ENCODE peak calls at places on chromosomes 12 and 14, in four cellular contexts. T is cardiac fibroblast, M is progenitor cell of endocrine pancreas, P is GM12864. I is an unnamed sample.

GRCh38 chr12:121423682-121424631 is 24.0 kb downstream of the RNF34 start:
- DNase-seq in T (no peak), P (no peak), M (no peak), I (no peak)

GRCh38 chr14:90850487-90850886 is 34.3 kb upstream of the TTC7B start:
- DNase-seq in P (no peak), M (no peak), T (peak; percentile 83), I (no peak)

GRCh38 chr12:96194572-96194889 is 356 bp downstream of the ELK3 start:
- DNase-seq in P (no peak), M (no peak), T (no peak), I (peak; percentile 48)

GRCh38 chr12:24596768-24597388 is 352.0 kb downstream of the BCAT1 start:
- DNase-seq in M (no peak), T (peak; percentile 73), P (no peak), I (peak; percentile 20)

GRCh38 chr12:122318607-122319311 is 52.5 kb upstream of the VPS33A start:
- DNase-seq in T (peak; percentile 97), P (no peak), M (no peak), I (no peak)

GRCh38 chr14:41446008-41446407 is 160.7 kb upstream of the LRFN5 start:
- DNase-seq in P (no peak), T (no peak), M (no peak), I (no peak)

GRCh38 chr14:21072102-21072501 is 2.0 kb downstream of the ARHGEF40 start:
- DNase-seq in M (no peak), T (peak; percentile 90), P (no peak), I (no peak)

GRCh38 chr12:68538722-68539614 is 71.7 kb upstream of the RAP1B start:
- DNase-seq in P (no peak), T (peak; percentile 67), M (no peak), I (peak; percentile 32)

GRCh38 chr12:28222081-28222700 is 31.9 kb downstream of the CCDC91 start:
- DNase-seq in M (no peak), T (no peak), P (no peak), I (no peak)

GRCh38 chr12:99605-100004 is 33.0 kb downstream of the IQSEC3 start:
- DNase-seq in M (no peak), T (no peak), P (no peak), I (no peak)

GRCh38 chr14:61524211-61524806 is 171.0 kb upstream of the HIF1A start:
- DNase-seq in M (no peak), T (peak; percentile 95), P (no peak), I (no peak)

GRCh38 chr12:122875590-122876220 is 20.2 kb downstream of the VPS37B start:
- DNase-seq in T (no peak), M (no peak), P (no peak), I (peak; percentile 65)

GRCh38 chr14:104552738-104553125 is 26.8 kb upstream of the C14orf180 start:
- DNase-seq in P (no peak), T (no peak), M (no peak), I (no peak)

GRCh38 chr12:58007875-58008274 is 66.5 kb downstream of the ATP23 start:
- DNase-seq in T (no peak), P (no peak), M (no peak), I (no peak)

GRCh38 chr14:77204457-77204796 is 22.8 kb downstream of the TMEM63C start:
- DNase-seq in P (no peak), T (no peak), M (no peak), I (no peak)

GRCh38 chr12:94094700-94095099 is 53.7 kb upstream of the PLXNC1 start:
- DNase-seq in P (no peak), T (no peak), M (no peak), I (no peak)

GRCh38 chr14:74656964-74657363 is 44.9 kb upstream of the LTBP2 start:
- DNase-seq in P (no peak), T (no peak), M (no peak), I (no peak)

GRCh38 chr14:72301352-72301751 is 369.1 kb downstream of the RGS6 start:
- DNase-seq in M (no peak), P (no peak), T (no peak), I (no peak)

GRCh38 chr14:69366069-69366468 is 32.0 kb downstream of the ERH start:
- DNase-seq in T (no peak), M (no peak), P (no peak), I (no peak)

GRCh38 chr14:64800000-64800399 is 79.7 kb downstream of the SPTB start:
- DNase-seq in M (no peak), P (no peak), T (peak; percentile 63), I (no peak)

GRCh38 chr12:93573552-93574223 is 1.2 kb downstream of the SOCS2 start:
- DNase-seq in P (no peak), T (peak; percentile 60), M (no peak), I (no peak)

GRCh38 chr14:106841701-106842100 is 1315.3 kb downstream of the TMEM121 start:
- DNase-seq in M (no peak), T (peak; percentile 65), P (no peak), I (no peak)

GRCh38 chr14:68513137-68513536 is 279.7 kb downstream of the ZFP36L1 start:
- DNase-seq in M (no peak), P (no peak), T (no peak), I (no peak)

GRCh38 chr12:56645717-56646446 is at the start of gene ATP5F1B:
- DNase-seq in P (peak; percentile 100), M (peak; percentile 80), T (peak; percentile 100), I (peak; percentile 97)

GRCh38 chr12:75820848-75821578 is 210.6 kb downstream of the PHLDA1 start:
- DNase-seq in P (no peak), M (no peak), T (peak; percentile 93), I (no peak)

GRCh38 chr14:71487941-71488340 is 444.3 kb upstream of the RGS6 start:
- DNase-seq in P (no peak), T (peak; percentile 51), M (no peak), I (no peak)

GRCh38 chr12:39905152-39905551 is 200.7 kb downstream of the SLC2A13 start:
- DNase-seq in P (no peak), T (peak; percentile 39), M (no peak), I (no peak)

GRCh38 chr14:60331201-60332045 is 82.4 kb downstream of the PPM1A start:
- DNase-seq in P (peak; percentile 59), M (peak; percentile 80), T (peak; percentile 62), I (peak; percentile 71)

GRCh38 chr12:58347188-58347587 is 405.8 kb downstream of the ATP23 start:
- DNase-seq in M (no peak), T (no peak), P (no peak), I (no peak)

GRCh38 chr14:53840444-53840843 is 116.2 kb downstream of the BMP4 start:
- DNase-seq in M (no peak), T (peak; percentile 40), P (no peak), I (no peak)

GRCh38 chr14:104956290-104956890 is 21.8 kb downstream of the AHNAK2 start:
- DNase-seq in P (no peak), T (no peak), M (no peak), I (no peak)

GRCh38 chr14:76867536-76868452 is 41.6 kb downstream of the LRRC74A start:
- DNase-seq in P (no peak), M (no peak), T (no peak), I (no peak)

GRCh38 chr12:26117321-26117720 is 7.5 kb downstream of the BHLHE41 start:
- DNase-seq in M (no peak), T (no peak), P (no peak), I (no peak)
- TF ChIP-seq CTCF in M (no peak), T (no peak), P (no peak), I (no peak)

DNA sequence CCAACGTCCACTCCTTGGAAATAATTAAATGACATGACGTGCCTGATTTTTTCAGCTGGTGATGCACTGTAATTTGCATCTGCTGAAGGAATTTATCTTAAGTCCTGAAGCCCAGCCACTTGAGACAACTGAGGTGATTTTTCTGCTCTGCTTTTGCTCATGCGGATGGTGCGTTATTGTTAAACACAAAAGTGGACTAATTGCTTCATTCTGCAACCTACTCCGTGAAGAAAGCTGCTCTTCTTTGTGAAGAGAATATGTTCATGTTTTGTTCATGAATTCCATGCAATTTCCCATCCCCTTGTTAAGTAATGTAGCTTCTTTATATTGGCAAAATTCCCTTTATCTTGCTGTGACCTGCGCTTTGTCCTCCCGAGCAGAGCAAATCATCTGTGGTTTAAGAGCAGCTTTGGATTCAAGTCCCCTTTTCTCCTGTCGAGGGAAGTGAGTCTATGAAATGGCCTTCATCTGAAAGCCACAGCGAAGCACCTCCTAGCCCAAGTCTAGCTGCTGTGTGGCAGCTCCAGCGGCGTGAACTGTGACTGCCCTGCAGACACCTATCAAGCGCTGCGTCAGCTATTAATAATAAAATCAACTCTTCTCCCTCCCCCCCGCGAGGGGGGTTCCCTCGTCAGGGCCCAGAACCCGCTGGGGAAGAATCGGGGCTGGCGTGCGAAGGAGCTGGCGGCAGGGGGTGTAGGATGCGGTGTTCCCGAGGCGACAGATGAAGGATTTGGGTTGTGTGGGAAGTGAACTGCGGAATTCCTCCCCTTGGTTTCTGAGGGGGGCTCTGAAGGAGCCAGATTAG is 867 bp upstream of the ATP2A2 start:
- DNase-seq in M (peak; percentile 18), T (peak; percentile 49), P (no peak), I (peak; percentile 50)
- TF ChIP-seq CTCF in M (no peak), T (no peak), P (no peak), I (no peak)

DNA sequence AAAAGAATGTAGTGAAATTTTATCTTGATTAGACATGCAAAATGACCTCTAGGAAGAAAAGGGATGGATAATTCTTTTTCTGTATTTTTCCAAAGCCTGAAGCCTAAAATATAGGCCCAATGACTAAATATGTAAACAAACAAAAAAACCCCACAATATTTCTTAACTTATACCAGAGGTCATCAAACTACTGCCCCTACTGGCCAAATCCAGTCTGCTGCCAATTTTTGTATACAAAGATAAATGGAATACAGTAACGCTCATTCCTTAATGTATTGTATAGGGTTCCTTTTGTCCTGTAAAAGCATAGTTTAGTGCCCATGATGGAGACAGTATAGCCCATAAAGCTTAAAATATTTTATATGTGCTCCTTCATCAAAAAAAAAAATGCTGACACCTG is 145.7 kb upstream of the ALG10 start:
- DNase-seq in M (no peak), T (no peak), P (no peak), I (no peak)
- TF ChIP-seq CTCF in M (peak; percentile 42), T (no peak), P (no peak), I (no peak)

GRCh38 chr14:91906374-91906773 is 39.0 kb upstream of the TC2N start:
- DNase-seq in T (no peak), M (no peak), P (no peak), I (no peak)

GRCh38 chr14:91910201-91910600 is 37.3 kb downstream of the FBLN5 start:
- DNase-seq in M (no peak), T (no peak), P (no peak), I (no peak)

GRCh38 chr14:91912035-91912434 is 35.5 kb downstream of the FBLN5 start:
- DNase-seq in T (no peak), M (no peak), P (no peak), I (no peak)

GRCh38 chr14:91911474-91912032 is 35.9 kb downstream of the FBLN5 start:
- DNase-seq in T (peak; percentile 65), P (peak; percentile 44), M (no peak), I (peak; percentile 42)
- TF ChIP-seq CTCF in T (peak; percentile 61), P (peak; percentile 47), M (peak; percentile 61), I (peak; percentile 31)